ENCODE peak calls at places on chromosomes 12 and 14, in five cellular contexts. E is right lobe of liver, G is HEK293T, L is RWPE1, X is MV-4-11. P is an unnamed sample.

GRCh38 chr12:14403711-14404164 is 38.3 kb downstream of the ATF7IP start:
- DNase-seq in G (peak), E (no peak), X (peak), L (peak), P (peak)

GRCh38 chr14:72104011-72104613 is 171.9 kb downstream of the RGS6 start:
- DNase-seq in G (peak), E (no peak), X (peak), L (peak), P (peak)

GRCh38 chr14:98182385-98183055 is 1089.5 kb downstream of the BCL11B start:
- DNase-seq in E (no peak), L (peak), G (no peak), X (no peak), P (no peak)

GRCh38 chr14:93939304-93940229 is 12.4 kb downstream of the FAM181A start:
- DNase-seq in E (peak), L (peak), G (peak), X (peak), P (peak)

GRCh38 chr12:95173392-95174251 is 43.6 kb downstream of the FGD6 start:
- DNase-seq in E (peak), L (peak), X (no peak), G (no peak), P (no peak)

GRCh38 chr14:22791302-22791701 is 23.9 kb downstream of the SLC7A7 start:
- DNase-seq in X (peak), E (no peak), G (no peak), L (peak), P (no peak)

GRCh38 chr12:48924617-48925217 is 575 bp downstream of the FKBP11 start:
- DNase-seq in X (no peak), E (peak), L (peak), G (no peak), P (peak)

GRCh38 chr12:88388566-88389269 is 191.6 kb downstream of the KITLG start:
- DNase-seq in L (no peak), X (peak), E (no peak), G (no peak), P (no peak)

GRCh38 chr14:22427771-22428228 is 161.2 kb downstream of the DAD1 start:
- DNase-seq in G (no peak), L (peak), E (peak), X (peak), P (peak)

GRCh38 chr12:41224066-41224465 is 35.9 kb downstream of the PDZRN4 start:
- DNase-seq in L (no peak), G (no peak), X (no peak), E (no peak), P (no peak)

GRCh38 chr14:71918955-71919354 is 13.3 kb upstream of the RGS6 start:
- DNase-seq in L (no peak), E (no peak), G (peak), X (peak), P (no peak)

GRCh38 chr12:128069359-128069997 is 197.5 kb upstream of the TMEM132C start:
- DNase-seq in E (no peak), G (peak), X (peak), L (peak), P (peak)

GRCh38 chr12:103517161-103517560 is 21.4 kb upstream of the C12orf42 start:
- DNase-seq in X (no peak), L (no peak), E (no peak), G (no peak), P (no peak)

GRCh38 chr12:114885501-114885900 is 201.5 kb upstream of the TBX3 start:
- DNase-seq in E (peak), X (no peak), G (no peak), L (no peak), P (no peak)

GRCh38 chr14:87529081-87529480 is 463.9 kb downstream of the GALC start:
- DNase-seq in L (no peak), E (no peak), G (no peak), X (no peak), P (no peak)

GRCh38 chr12:47488888-47489287 is 216.9 kb downstream of the RPAP3 start:
- DNase-seq in X (no peak), G (no peak), E (no peak), L (no peak), P (no peak)

GRCh38 chr12:98997899-98998298 is 352.8 kb downstream of the APAF1 start:
- DNase-seq in L (no peak), X (no peak), G (no peak), E (no peak), P (no peak)

GRCh38 chr12:131157739-131158138 is 204.0 kb downstream of the ADGRD1 start:
- DNase-seq in G (no peak), E (no peak), X (no peak), L (no peak), P (no peak)

GRCh38 chr12:75613981-75614380 is 102.6 kb upstream of the KRR1 start:
- DNase-seq in E (no peak), L (no peak), X (no peak), G (no peak), P (no peak)

GRCh38 chr12:119153477-119154434 is 25.0 kb upstream of the HSPB8 start:
- DNase-seq in E (peak), G (peak), L (no peak), X (peak), P (no peak)

GRCh38 chr14:105484069-105484996 is 2.4 kb upstream of the CRIP1 start:
- DNase-seq in G (no peak), E (no peak), L (no peak), X (no peak), P (no peak)

GRCh38 chr12:49294804-49295086 is 202 bp upstream of the PRPH start:
- DNase-seq in X (no peak), G (no peak), L (no peak), E (no peak), P (no peak)

GRCh38 chr12:51884676-51885229 is 3.1 kb upstream of the ANKRD33 start:
- DNase-seq in X (no peak), E (no peak), L (peak), G (no peak), P (no peak)

GRCh38 chr14:89750206-89750867 is 204.2 kb downstream of the EFCAB11 start:
- DNase-seq in G (no peak), X (peak), E (no peak), L (no peak), P (no peak)

GRCh38 chr14:71488703-71489141 is 443.5 kb upstream of the RGS6 start:
- DNase-seq in G (no peak), E (no peak), X (no peak), L (no peak), P (no peak)

GRCh38 chr14:56587701-56588100 is 8.1 kb downstream of the TMEM260 start:
- DNase-seq in G (no peak), L (no peak), X (no peak), E (no peak), P (no peak)

GRCh38 chr14:53409974-53410373 is 256.9 kb upstream of the DDHD1 start:
- DNase-seq in L (no peak), G (no peak), E (no peak), X (no peak), P (no peak)

GRCh38 chr12:59046763-59047534 is 126.6 kb upstream of the LRIG3 start:
- DNase-seq in X (no peak), G (no peak), E (no peak), L (peak), P (no peak)

GRCh38 chr12:25648460-25648859 is 95.4 kb upstream of the LMNTD1 start:
- DNase-seq in L (peak), E (no peak), X (no peak), G (peak), P (no peak)

GRCh38 chr12:39483042-39483441 is 40.1 kb upstream of the KIF21A start:
- DNase-seq in L (no peak), G (no peak), E (no peak), X (peak), P (no peak)

GRCh38 chr14:61466249-61466904 is 145.0 kb downstream of the PRKCH start:
- DNase-seq in G (no peak), E (peak), X (no peak), L (peak), P (no peak)

GRCh38 chr14:68667313-68667791 is 125.5 kb downstream of the ZFP36L1 start:
- DNase-seq in G (no peak), E (no peak), L (no peak), X (no peak), P (no peak)

P was measured in AML-193.